ENCODE peak calls at places on chromosomes 7 and 10, in seven cellular contexts. R is Calu3, L is IMR-90, W is psoas muscle, J is left ventricle myocardium inferior, H is colonic mucosa, N is suprapubic skin. Q is an unnamed sample.
A peak's percentile ranks its signal among the peaks of the same experiment; 100 is the strongest.

GRCh38 chr10:93173867-93174845 is 100.5 kb downstream of the CYP26A1 start:
- DNase-seq in R (no peak), L (no peak), W (no peak), J (no peak), H (no peak), N (no peak), Q (no peak)

GRCh38 chr10:71765907-71766716 is 7.2 kb downstream of the VSIR start:
- DNase-seq in R (no peak), L (no peak), W (no peak), J (no peak), H (no peak), N (no peak), Q (no peak)

GRCh38 chr10:19819419-19820033 is 3.3 kb downstream of the PLXDC2 start:
- DNase-seq in R (no peak), L (peak; percentile 43), W (no peak), J (no peak), H (peak; percentile 71), N (no peak), Q (no peak)

GRCh38 chr7:28498636-28499035 is 86.3 kb downstream of the CREB5 start:
- DNase-seq in R (no peak), L (no peak), W (no peak), J (no peak), H (no peak), N (no peak), Q (no peak)

GRCh38 chr7:8590791-8591190 is 157.4 kb downstream of the NXPH1 start:
- DNase-seq in R (no peak), L (no peak), W (no peak), J (no peak), H (no peak), N (no peak), Q (no peak)

GRCh38 chr7:151396328-151396970 is 13.4 kb downstream of the WDR86 start:
- DNase-seq in R (no peak), L (no peak), W (peak; percentile 17), J (no peak), H (no peak), N (no peak), Q (no peak)

GRCh38 chr10:91891285-91892001 is 17.8 kb downstream of the FGFBP3 start:
- DNase-seq in R (no peak), L (peak; percentile 83), W (no peak), J (no peak), H (no peak), N (no peak), Q (no peak)

GRCh38 chr10:102712089-102712488 is 2.1 kb downstream of the ARL3 start:
- DNase-seq in R (no peak), L (no peak), W (no peak), J (no peak), H (no peak), N (no peak), Q (no peak)

GRCh38 chr10:113590581-113590980 is 37.7 kb downstream of the HABP2 start:
- DNase-seq in R (no peak), L (no peak), W (peak; percentile 59), J (no peak), H (no peak), N (no peak), Q (no peak)

GRCh38 chr7:42947531-42947930 is 15.4 kb downstream of the MRPL32 start:
- DNase-seq in R (no peak), L (no peak), W (no peak), J (no peak), H (no peak), N (no peak), Q (no peak)

GRCh38 chr10:17538941-17539340 is 78.2 kb downstream of the HACD1 start:
- DNase-seq in R (no peak), L (no peak), W (no peak), J (no peak), H (no peak), N (no peak), Q (no peak)

DNA sequence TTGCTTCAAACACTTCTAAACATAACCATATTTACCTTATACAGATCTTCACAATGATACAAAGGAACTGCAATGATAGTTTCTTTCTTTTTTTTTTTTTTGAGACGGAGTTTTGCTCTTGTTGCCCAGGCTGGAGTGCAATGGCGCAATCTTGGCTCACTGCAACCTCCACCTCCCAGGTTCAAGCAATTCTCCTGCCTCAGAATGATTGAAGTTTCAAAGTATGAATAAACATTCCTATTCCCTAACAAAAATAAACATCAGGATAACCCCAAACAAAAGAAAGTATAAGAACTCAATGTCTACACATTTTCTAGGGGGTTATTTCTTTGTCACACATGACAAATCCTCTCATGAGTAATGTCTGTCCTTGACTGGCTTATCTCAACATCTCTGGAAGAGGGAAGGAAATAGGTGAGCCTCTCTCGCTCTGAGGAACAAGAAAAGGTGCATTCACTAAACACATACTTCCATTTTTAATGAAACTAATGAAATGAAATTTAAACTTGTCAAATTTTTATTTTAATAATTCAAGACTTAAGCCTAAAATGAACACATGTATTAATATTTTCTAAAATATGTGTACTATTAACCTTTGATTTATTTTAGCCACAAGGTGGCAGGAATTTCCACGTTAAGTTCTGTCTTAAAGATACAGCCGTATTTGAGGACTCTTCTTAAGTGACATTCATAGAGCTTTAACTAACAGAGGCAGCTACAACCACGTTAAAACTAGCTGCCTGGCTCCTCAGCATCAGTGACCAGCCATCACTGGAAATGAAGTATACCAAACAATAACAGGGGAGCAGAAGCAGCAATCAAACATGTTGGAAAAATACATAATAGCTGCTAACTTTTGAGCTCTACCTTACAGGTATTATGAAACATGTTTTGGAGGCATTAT is 58.3 kb downstream of the MALSU1 start:
- DNase-seq in R (no peak), L (peak; percentile 56), W (no peak), J (no peak), H (no peak), N (no peak), Q (no peak)
- TF ChIP-seq CTCF in R (peak; percentile 50), L (peak; percentile 43), W (peak; percentile 14), J (peak; percentile 30), H (no peak), N (no peak), Q (peak; percentile 61)

GRCh38 chr7:134905375-134905774 is 80.9 kb upstream of the AGBL3 start:
- DNase-seq in R (no peak), L (peak; percentile 96), W (peak; percentile 54), J (peak; percentile 31), H (peak; percentile 27), N (no peak), Q (no peak)
- TF ChIP-seq CTCF in R (no peak), L (peak; percentile 55), W (peak; percentile 12), J (no peak), H (no peak), N (no peak), Q (no peak)

DNA sequence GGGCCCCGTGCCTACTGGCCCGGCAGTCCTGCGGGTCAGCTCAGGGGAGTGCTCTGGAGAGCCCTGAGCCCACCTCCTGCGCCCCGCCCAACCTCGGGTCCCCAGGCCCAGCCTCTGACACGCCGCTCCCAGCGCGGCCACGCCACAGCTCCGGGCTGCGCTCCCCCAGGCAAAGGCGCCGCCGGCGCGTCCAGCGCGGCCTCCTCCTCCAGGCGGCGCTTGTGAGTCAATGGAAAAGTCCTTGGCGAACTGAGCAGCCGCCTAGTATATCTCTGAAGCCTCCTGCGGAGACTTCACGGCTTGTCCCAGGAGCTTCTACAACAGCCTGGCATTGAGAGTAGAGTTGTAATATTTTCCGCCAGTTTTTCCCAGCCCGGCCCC is 29.5 kb upstream of the BMS1 start:
- DNase-seq in R (peak; percentile 92), L (peak; percentile 55), W (peak; percentile 89), J (peak; percentile 77), H (peak; percentile 88), N (no peak), Q (peak; percentile 90)
- TF ChIP-seq CTCF in R (peak; percentile 84), L (peak; percentile 74), W (peak; percentile 88), J (peak; percentile 94), H (peak; percentile 76), N (peak; percentile 89), Q (peak; percentile 82)

GRCh38 chr7:69564454-69565417 is 33.5 kb upstream of the AUTS2 start:
- DNase-seq in R (no peak), L (no peak), W (no peak), J (no peak), H (no peak), N (no peak), Q (peak; percentile 86)
- TF ChIP-seq CTCF in R (no peak), L (no peak), W (no peak), J (no peak), H (no peak), N (no peak), Q (peak; percentile 17)

DNA sequence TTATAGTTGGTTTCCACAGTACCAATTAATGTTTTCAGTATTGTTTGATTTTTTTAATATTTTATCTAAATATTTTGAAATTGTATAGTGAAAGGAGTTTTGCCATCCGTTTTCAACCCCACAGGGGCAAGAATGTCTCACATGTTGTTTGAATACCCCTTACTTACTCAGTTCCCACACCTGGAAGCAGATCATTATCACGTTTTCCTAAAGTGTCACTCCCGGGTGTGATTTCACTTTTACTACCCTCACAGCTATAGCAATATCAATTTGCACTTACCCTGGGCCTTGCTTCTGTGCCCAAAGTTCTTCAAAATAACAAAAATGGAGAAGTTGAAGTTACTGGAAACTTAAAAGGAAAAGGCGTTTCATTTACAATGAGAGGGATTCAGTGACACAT is 228.1 kb downstream of the CSTF2T start:
- DNase-seq in R (no peak), L (no peak), W (no peak), J (no peak), H (no peak), N (no peak), Q (no peak)
- TF ChIP-seq CTCF in R (no peak), L (no peak), W (no peak), J (no peak), H (no peak), N (no peak), Q (no peak)

DNA sequence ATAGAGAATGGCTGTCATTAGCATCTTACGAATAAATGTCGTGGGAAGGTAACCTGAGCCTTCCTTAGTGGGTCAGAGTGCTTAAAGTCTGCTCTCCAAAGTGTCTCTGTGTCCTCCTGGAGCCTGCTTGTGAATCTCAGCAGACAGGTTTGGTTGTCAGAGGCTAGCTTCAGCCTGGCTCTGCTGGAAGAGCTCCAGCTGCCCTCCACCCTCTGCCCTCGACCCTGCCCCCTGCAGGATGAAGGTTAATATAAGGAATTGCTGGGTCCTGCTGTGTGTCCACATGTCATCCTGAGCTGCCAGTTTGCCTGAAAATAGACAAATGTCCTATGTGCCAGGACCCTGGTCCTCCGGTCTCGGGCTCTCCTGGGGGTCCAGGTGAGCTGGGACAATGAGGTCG is 33.5 kb downstream of the FAM241B start:
- DNase-seq in R (no peak), L (no peak), W (no peak), J (no peak), H (no peak), N (no peak), Q (no peak)
- TF ChIP-seq CTCF in R (no peak), L (no peak), W (no peak), J (no peak), H (no peak), N (no peak), Q (no peak)

GRCh38 chr10:124648131-124648475 is 96.1 kb downstream of the FAM53B start:
- DNase-seq in R (no peak), L (no peak), W (no peak), J (no peak), H (no peak), N (no peak), Q (no peak)

GRCh38 chr10:124646483-124647352 is 97.5 kb downstream of the FAM53B start:
- DNase-seq in R (peak; percentile 28), L (peak; percentile 88), W (peak; percentile 88), J (peak; percentile 80), H (peak; percentile 60), N (no peak), Q (no peak)

GRCh38 chr10:124648738-124649137 is 95.4 kb downstream of the FAM53B start:
- DNase-seq in R (no peak), L (peak; percentile 95), W (peak; percentile 92), J (peak; percentile 74), H (peak; percentile 55), N (no peak), Q (no peak)

GRCh38 chr10:124649209-124649608 is 95.0 kb downstream of the FAM53B start:
- DNase-seq in R (no peak), L (no peak), W (no peak), J (peak; percentile 52), H (no peak), N (no peak), Q (no peak)

GRCh38 chr10:124647421-124648130 is 96.6 kb downstream of the FAM53B start:
- DNase-seq in R (peak; percentile 21), L (peak; percentile 20), W (peak; percentile 75), J (peak; percentile 76), H (peak; percentile 75), N (no peak), Q (no peak)
- TF ChIP-seq CTCF in R (no peak), L (no peak), W (no peak), J (peak; percentile 48), H (peak; percentile 31), N (peak; percentile 28), Q (no peak)